ENCODE peak calls at places on chromosomes 3 and 15, in five cellular contexts. A, S, N, R and Y are unnamed samples.
A peak's percentile ranks its signal among the peaks of the same experiment; 100 is the strongest.

GRCh38 chr3:7964899-7965298 is 536.7 kb upstream of the LMCD1 start:
- DNase-seq in R (no peak), N (no peak), S (no peak), A (no peak), Y (no peak)

GRCh38 chr15:100114526-100114925 is 227.2 kb downstream of the ADAMTS17 start:
- DNase-seq in R (no peak), N (no peak), S (no peak), A (no peak), Y (no peak)

GRCh38 chr3:192129586-192129985 is 597.8 kb downstream of the FGF12 start:
- DNase-seq in N (no peak), R (no peak), S (no peak), A (no peak), Y (no peak)

GRCh38 chr15:41337631-41338522 is 5.2 kb downstream of the NUSAP1 start:
- DNase-seq in N (no peak), A (no peak), S (no peak), R (no peak), Y (no peak)

GRCh38 chr15:51170882-51171577 is 76.3 kb upstream of the TNFAIP8L3 start:
- DNase-seq in R (no peak), N (no peak), S (no peak), A (no peak), Y (no peak)

GRCh38 chr15:64623347-64624024 is 151.9 kb downstream of the RBPMS2 start:
- DNase-seq in S (no peak), N (no peak), A (no peak), R (peak; percentile 54), Y (no peak)

GRCh38 chr3:59818033-59818936 is 768.5 kb upstream of the CFAP20DC start:
- DNase-seq in R (no peak), A (peak; percentile 4), N (no peak), S (no peak), Y (peak; percentile 85)

GRCh38 chr3:32882603-32883025 is 64.8 kb downstream of the TRIM71 start:
- DNase-seq in N (no peak), S (no peak), A (no peak), R (peak; percentile 76), Y (no peak)

GRCh38 chr3:36991923-36992805 is 767 bp downstream of the EPM2AIP1 start:
- DNase-seq in S (peak; percentile 46), N (no peak), R (no peak), A (no peak), Y (no peak)

GRCh38 chr3:122055215-122055614 is at the start of gene CD86:
- DNase-seq in A (no peak), R (peak; percentile 77), N (no peak), S (no peak), Y (no peak)

GRCh38 chr15:94453227-94453626 is 221.9 kb downstream of the MCTP2 start:
- DNase-seq in A (no peak), S (no peak), R (no peak), N (no peak), Y (no peak)

GRCh38 chr3:184368804-184369183 is 7.3 kb downstream of the POLR2H start:
- DNase-seq in S (no peak), A (no peak), R (no peak), N (no peak), Y (no peak)

GRCh38 chr3:15206662-15207576 is 873 bp downstream of the CAPN7 start:
- DNase-seq in A (no peak), S (peak; percentile 53), R (no peak), N (no peak), Y (no peak)

GRCh38 chr15:83973816-83974215 is 261.8 kb upstream of the GOLGA6L4 start:
- DNase-seq in R (no peak), N (no peak), A (peak; percentile 43), S (peak; percentile 2), Y (no peak)

GRCh38 chr3:111837112-111837511 is 22.0 kb upstream of the PHLDB2 start:
- DNase-seq in N (no peak), R (no peak), A (no peak), S (no peak), Y (no peak)

DNA sequence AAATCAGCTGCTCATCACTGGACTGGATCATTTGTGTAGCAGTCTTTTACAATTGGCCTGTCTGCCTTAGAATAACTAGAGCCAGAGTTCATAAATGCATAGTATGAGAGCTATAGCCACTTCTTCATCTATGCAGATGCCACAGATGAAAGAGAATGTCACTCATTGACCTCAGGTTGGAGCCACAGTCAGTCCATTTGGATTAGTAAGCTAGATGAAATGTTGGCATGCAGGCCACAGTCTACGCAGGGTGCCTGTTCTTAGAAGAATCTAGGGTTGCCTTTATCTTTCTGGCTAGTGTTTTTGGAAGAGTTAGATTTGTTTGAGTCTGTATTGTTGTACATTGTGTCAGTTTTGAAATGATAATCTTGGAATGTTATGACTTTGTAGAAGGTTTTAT is 25.4 kb upstream of the EDEM1 start:
- DNase-seq in A (no peak), R (no peak), N (no peak), S (peak; percentile 26), Y (peak; percentile 55)
- TF ChIP-seq ZNF274 in A (no peak), R (no peak), N (no peak), S (no peak), Y (no peak)

GRCh38 chr3:155739154-155739553 is 5.7 kb downstream of the PLCH1 start:
- DNase-seq in N (no peak), A (no peak), R (no peak), S (peak; percentile 43), Y (no peak)
- H3K79me2 ChIP-seq in N (peaks cover 61% of the 10 kb centered on the region), A (no peaks in the 10 kb centered on the region), R (no peaks in the 10 kb centered on the region), S (no peaks in the 10 kb centered on the region), Y (no peaks in the 10 kb centered on the region)

DNA sequence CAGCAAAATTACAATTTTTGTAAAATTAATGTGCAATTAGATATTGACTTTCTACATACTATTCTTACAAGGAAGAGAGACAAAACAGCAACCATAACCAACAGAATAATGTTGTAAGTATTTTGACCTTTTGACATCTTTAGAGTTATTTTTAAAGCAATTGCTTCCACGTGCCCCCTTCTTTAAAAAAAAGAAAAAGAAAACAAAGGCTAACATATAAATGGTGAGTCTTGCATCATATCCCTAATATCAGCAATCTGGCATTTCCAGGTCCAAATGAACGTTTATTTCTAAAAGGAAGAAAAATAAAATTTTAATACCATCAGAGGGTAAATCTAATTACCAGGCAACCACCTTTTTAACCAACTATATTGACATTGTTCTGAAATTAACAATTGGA is 19.3 kb upstream of the STRIT1 start:
- DNase-seq in A (no peak), S (no peak), R (no peak), N (no peak), Y (no peak)
- TF ChIP-seq ZNF274 in A (no peak), S (no peak), R (no peak), N (no peak), Y (no peak)

DNA sequence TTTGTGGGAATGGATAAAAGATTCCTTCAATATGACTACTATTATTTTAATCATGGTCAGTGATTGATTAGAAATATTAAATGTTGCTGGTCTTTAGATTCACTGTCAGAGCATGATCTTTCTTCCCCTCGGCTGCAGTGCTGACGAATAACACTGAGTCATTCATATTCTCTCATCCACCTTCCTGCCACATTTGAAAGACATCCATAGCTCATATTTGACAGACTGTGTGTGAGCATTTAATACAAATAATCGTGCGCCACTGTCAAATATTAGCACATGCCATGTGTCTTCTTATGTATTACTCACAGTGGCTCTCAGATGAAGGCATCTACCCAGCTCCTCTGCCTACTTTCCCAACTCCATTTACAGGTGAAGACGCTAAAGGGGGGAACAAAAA is 476.5 kb upstream of the TPRG1 start:
- DNase-seq in N (no peak), R (no peak), A (no peak), S (no peak), Y (no peak)
- H3K79me2 ChIP-seq in N (no peaks in the 10 kb centered on the region), R (no peaks in the 10 kb centered on the region), A (no peaks in the 10 kb centered on the region), S (no peaks in the 10 kb centered on the region), Y (no peaks in the 10 kb centered on the region)

DNA sequence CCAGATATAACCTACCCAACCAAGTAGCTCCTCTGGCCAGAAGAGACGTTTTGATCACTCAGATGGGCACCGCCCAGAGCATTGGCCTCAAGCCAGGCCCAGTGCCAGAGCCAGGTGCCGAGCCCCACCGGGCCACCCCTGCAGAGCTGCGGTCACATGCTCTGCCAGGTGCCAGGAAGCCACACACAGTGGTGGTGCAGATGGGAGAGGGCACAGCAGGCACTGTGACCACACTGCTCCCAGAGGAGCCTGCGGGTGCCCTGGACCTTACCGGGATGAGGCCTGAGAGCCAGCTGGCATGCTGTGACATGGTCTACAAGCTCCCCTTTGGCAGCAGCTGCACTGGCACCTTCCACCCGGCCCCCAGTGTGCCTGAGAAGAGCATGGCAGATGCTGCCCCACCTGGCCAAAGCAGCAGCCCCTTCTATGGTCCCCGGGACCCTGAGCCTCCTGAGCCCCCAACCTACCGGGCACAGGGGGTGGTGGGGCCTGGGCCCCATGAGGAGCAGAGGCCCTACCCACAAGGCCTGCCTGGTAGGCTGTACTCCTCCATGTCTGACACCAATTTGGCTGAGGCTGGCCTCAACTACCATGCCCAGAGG is 19.1 kb upstream of the APEH start:
- DNase-seq in R (no peak), N (no peak), S (no peak), A (no peak), Y (no peak)
- TF ChIP-seq ZNF274 in R (no peak), N (no peak), S (no peak), A (no peak), Y (no peak)